ENCODE peak calls at places on chromosomes 6 and 20, in four cellular contexts. B, D, G and P are unnamed samples.

GRCh38 chr20:63624486-63624885 is 2.4 kb downstream of the GMEB2 start:
- DNase-seq in D (no peak), G (peak), B (no peak), P (no peak)

GRCh38 chr6:107075951-107076381 is 39.3 kb downstream of the BEND3 start:
- DNase-seq in D (peak), G (no peak), B (peak), P (peak)

GRCh38 chr6:5103250-5103649 is 18.1 kb downstream of the PPP1R3G start:
- DNase-seq in D (peak), B (no peak), G (no peak), P (no peak)

GRCh38 chr6:63441266-63441956 is 121.6 kb upstream of the LGSN start:
- DNase-seq in D (no peak), G (peak), B (no peak), P (no peak)

GRCh38 chr6:19153270-19153980 is 683.7 kb upstream of the ID4 start:
- DNase-seq in D (peak), B (no peak), G (no peak), P (peak)

GRCh38 chr6:152378154-152378553 is 259.0 kb downstream of the SYNE1 start:
- DNase-seq in B (peak), G (peak), D (peak), P (peak)

GRCh38 chr6:82006027-82006738 is 241.4 kb downstream of the IBTK start:
- DNase-seq in B (peak), D (peak), G (peak), P (peak)

GRCh38 chr20:25692499-25692898 is 4.2 kb downstream of the ZNF337 start:
- DNase-seq in D (no peak), B (no peak), G (no peak), P (no peak)

GRCh38 chr6:87029711-87030314 is 65.1 kb downstream of the CGA start:
- DNase-seq in B (peak), G (peak), D (peak), P (peak)

GRCh38 chr6:158042245-158042798 is 60.7 kb downstream of the SYNJ2 start:
- DNase-seq in G (no peak), B (peak), D (peak), P (peak)

GRCh38 chr20:58065508-58066361 is 162.7 kb downstream of the ANKRD60 start:
- DNase-seq in G (no peak), D (peak), B (peak), P (peak)

GRCh38 chr6:154930490-154930889 is 64.6 kb upstream of the TIAM2 start:
- DNase-seq in D (no peak), G (peak), B (no peak), P (no peak)

GRCh38 chr6:167689751-167690150 is 137.0 kb upstream of the AFDN start:
- DNase-seq in G (no peak), D (no peak), B (no peak), P (no peak)

GRCh38 chr6:150290429-150290828 is 78.4 kb upstream of the IYD start:
- DNase-seq in G (no peak), D (peak), B (no peak), P (peak)

GRCh38 chr20:54343073-54343472 is 132.3 kb upstream of the DOK5 start:
- DNase-seq in G (no peak), D (no peak), B (no peak), P (no peak)

GRCh38 chr6:139531716-139532115 is 157.3 kb upstream of the CITED2 start:
- DNase-seq in B (no peak), G (no peak), D (no peak), P (no peak)

GRCh38 chr6:147281895-147282565 is 77.8 kb downstream of the STXBP5 start:
- DNase-seq in G (no peak), B (no peak), D (no peak), P (no peak)

GRCh38 chr6:121319603-121320002 is 14.7 kb downstream of the TBC1D32 start:
- DNase-seq in D (no peak), G (no peak), B (no peak), P (no peak)

GRCh38 chr20:63886054-63886419 is 8.9 kb upstream of the DNAJC5 start:
- DNase-seq in D (no peak), G (no peak), B (no peak), P (no peak)

GRCh38 chr6:106829451-106829850 is 145.1 kb downstream of the CD24 start:
- DNase-seq in B (no peak), G (no peak), D (no peak), P (no peak)

GRCh38 chr20:47781631-47782030 is 3.6 kb downstream of the SULF2 start:
- DNase-seq in D (no peak), B (no peak), G (no peak), P (no peak)

GRCh38 chr6:164947174-164947573 is 362.2 kb downstream of the C6orf118 start:
- DNase-seq in D (no peak), G (no peak), B (no peak), P (no peak)

GRCh38 chr6:18309046-18309445 is 44.7 kb upstream of the DEK start:
- DNase-seq in B (no peak), D (no peak), G (no peak), P (no peak)

GRCh38 chr20:19756756-19757486 is 1.1 kb upstream of the RIN2 start:
- DNase-seq in D (no peak), G (no peak), B (peak), P (no peak)

GRCh38 chr20:19757487-19757972 is 528 bp upstream of the RIN2 start:
- DNase-seq in G (peak), B (peak), D (peak), P (peak)

GRCh38 chr20:19760371-19760721 is 2.3 kb downstream of the RIN2 start:
- DNase-seq in B (no peak), G (no peak), D (no peak), P (no peak)

GRCh38 chr20:19758888-19759331 is 852 bp downstream of the RIN2 start:
- DNase-seq in G (peak), D (peak), B (peak), P (peak)

DNA sequence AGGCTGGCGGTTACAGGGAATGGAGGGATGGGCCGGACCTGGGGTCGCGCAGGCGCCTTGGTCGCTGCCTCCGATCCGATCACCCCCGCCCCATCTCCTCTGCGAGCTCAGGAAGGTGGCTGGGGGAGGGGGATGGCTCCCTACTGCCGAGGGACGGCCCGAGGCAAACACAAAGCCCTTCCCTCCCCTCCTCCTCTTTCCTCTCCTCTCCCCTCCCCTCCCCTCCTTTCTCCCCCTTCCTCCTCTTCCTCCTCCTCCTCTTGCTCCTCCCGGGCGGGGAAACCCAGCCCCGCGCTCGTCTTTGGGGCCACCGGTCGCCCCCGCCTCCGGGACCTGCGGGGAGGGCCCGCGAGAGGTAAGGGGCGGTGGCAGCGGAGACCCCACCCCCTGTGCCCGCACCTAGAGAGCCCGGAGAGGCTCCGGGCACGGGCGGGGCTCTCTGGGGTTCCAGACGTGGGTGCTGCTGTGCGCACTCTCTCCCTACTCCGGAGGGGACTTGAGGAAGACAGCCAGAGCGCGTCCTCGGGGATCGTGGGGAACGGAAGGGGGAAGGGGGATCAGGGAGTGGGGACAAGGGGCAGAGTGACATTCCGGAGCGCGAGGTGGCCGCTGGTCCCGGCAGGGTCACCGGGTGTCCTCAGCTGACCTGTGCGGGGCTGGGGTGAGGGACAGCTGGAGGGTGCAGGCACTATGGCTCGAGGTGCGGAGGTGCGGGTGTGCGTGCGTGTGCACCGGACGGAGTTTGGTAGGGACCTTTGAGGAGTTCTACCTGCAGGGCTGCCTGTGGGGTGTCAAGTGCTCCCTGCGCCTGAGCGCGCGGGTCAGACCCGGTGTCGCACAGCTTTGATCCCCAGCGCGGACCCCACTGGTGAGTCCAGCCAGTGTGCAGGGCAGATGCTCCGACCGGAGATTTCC is at the start of gene RIN2:
- DNase-seq in D (peak), B (peak), G (peak), P (peak)
- TF ChIP-seq EZH2 in D (no peak), B (no peak), G (no peak), P (no peak)

DNA sequence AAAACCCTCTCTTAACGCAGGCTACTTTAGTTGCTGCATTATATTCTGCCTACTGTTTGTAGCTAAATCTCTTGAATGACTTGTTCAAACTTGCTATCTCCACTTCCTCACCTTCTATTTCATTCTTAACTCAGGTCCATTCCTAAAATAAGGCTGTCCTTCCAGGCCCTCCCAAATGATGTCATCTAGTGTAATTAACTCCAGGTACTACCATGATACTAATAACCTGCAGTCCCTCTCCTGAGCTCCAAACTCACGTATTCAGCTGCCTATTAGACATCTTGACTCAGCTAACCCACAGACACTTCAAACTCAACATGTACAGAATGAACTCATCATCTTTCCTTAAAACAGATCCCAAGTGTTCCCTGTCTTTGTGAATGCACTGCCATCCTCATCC is 10.5 kb upstream of the TOP1 start:
- DNase-seq in B (peak), G (no peak), D (no peak), P (peak)
- H2AFZ ChIP-seq in B (peak), G (no peak), D (no peak), P (peak)

GRCh38 chr6:50720623-50721022 is 7.3 kb downstream of the TFAP2D start:
- DNase-seq in G (peak), B (peak), D (no peak), P (peak)

GRCh38 chr6:50718566-50718965 is 5.2 kb downstream of the TFAP2D start:
- DNase-seq in D (no peak), G (no peak), B (no peak), P (no peak)

GRCh38 chr6:50722829-50723562 is 9.7 kb downstream of the TFAP2D start:
- DNase-seq in D (no peak), G (peak), B (no peak), P (no peak)

GRCh38 chr6:50724381-50725124 is 11.2 kb downstream of the TFAP2D start:
- DNase-seq in B (no peak), G (peak), D (no peak), P (no peak)

DNA sequence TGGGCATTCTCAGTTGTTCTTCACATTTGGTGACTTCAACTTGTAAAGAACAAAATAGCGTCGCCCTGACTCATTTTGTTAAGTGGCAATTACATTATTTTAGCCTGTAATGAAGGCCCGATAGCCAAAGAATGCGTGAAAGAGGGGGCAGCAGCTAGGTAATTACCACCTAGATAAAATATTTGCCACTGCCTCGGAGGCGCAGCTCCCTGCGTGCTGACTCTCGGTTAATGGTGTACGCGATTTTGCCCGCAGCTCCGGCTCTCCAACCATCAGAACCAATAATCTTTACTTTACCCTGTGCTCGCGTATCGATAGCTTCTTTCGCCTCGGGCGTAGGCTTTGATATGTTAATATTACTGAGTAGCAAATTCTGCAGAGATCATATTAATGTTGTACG is 8.7 kb downstream of the TFAP2D start:
- DNase-seq in D (no peak), G (no peak), B (no peak), P (no peak)
- TF ChIP-seq EZH2 in D (no peak), G (no peak), B (no peak), P (no peak)

GRCh38 chr6:170584181-170584953 is at the start of gene PDCD2:
- DNase-seq in D (peak), B (peak), G (peak), P (peak)
- H2AFZ ChIP-seq in D (peak), B (peak), G (peak), P (peak)

GRCh38 chr6:372336-372911 is 19.1 kb upstream of the IRF4 start:
- DNase-seq in B (no peak), D (no peak), G (no peak), P (no peak)

GRCh38 chr6:373031-373430 is 18.5 kb upstream of the IRF4 start:
- DNase-seq in G (no peak), D (no peak), B (no peak), P (no peak)

GRCh38 chr6:374956-375355 is 16.6 kb upstream of the IRF4 start:
- DNase-seq in B (no peak), D (no peak), G (no peak), P (no peak)

GRCh38 chr6:376823-377571 is 14.6 kb upstream of the IRF4 start:
- DNase-seq in B (no peak), D (no peak), G (no peak), P (no peak)

DNA sequence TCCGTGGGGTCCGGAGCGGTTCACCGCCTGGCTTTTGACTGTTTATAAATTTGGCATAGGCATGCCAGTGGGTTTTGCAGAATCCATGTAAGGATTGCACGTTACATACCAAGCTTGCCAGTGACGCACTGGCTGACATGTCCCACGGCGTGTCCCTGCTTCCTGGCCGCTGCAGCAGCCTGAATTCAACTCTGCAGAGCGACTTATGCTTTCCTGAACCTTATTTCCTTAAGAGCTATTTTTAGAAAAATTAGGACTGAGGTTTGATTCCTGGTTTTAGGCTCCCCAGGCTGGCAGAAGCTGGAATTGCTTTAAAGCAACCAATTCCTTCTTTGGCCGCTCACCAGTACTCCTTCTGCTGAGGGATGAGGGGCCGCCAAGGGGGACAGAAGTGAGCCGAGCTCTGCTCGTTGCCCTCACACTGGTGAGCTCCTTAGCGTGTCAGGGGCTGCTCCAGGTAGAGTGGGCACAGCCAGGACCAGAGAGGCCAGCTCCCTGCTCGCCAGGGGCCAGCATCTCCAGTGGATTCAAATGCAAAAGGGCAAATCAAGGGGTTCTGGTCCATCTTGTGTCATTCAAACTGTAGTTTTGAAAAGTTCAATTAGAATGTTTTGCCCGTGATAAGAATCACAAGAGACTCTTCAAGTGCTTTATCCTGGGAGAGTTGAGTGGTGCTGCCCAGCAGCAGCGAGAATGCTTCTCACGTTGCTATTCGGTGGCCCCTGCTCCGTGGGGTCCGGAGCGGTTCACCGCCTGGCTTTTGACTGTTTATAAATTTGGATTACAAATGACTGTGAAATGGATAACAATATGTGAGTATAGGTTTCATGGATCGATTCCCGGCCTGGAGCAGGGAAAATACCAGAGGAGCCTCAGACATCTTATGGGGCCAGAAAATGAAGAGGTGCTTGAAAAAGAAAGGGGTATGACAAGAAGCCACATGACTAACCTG is 17.5 kb upstream of the IRF4 start:
- DNase-seq in D (no peak), B (no peak), G (no peak), P (no peak)
- TF ChIP-seq EZH2 in D (no peak), B (no peak), G (no peak), P (no peak)

GRCh38 chr6:692356-692851 is 535 bp downstream of the EXOC2 start:
- DNase-seq in G (peak), D (peak), B (peak), P (peak)

GRCh38 chr6:692858-693736 is at the start of gene EXOC2:
- DNase-seq in D (peak), G (peak), B (peak), P (peak)

GRCh38 chr6:689223-689622 is 3.7 kb downstream of the EXOC2 start:
- DNase-seq in D (no peak), G (no peak), B (no peak), P (no peak)

GRCh38 chr6:699319-699718 is 6.4 kb upstream of the EXOC2 start:
- DNase-seq in B (no peak), G (no peak), D (peak), P (no peak)

DNA sequence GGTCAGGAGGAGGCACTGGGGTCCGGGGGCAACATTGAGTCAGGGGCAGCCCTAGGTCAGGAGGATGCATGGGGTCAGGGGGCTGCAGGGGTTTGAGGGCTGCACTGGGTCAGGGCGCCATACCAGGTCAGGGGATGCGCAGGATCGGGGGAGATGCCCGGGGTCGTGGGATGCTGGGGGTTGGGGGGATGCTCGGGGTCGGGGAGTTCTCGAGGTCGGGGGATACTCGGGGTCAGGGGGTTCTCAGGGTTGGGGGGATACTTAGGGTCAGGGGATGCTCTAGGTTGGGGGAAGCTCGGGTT is 749 bp upstream of the EXOC2 start:
- DNase-seq in B (no peak), G (no peak), D (no peak), P (no peak)
- H2AFZ ChIP-seq in B (peak), G (no peak), D (no peak), P (peak)

DNA sequence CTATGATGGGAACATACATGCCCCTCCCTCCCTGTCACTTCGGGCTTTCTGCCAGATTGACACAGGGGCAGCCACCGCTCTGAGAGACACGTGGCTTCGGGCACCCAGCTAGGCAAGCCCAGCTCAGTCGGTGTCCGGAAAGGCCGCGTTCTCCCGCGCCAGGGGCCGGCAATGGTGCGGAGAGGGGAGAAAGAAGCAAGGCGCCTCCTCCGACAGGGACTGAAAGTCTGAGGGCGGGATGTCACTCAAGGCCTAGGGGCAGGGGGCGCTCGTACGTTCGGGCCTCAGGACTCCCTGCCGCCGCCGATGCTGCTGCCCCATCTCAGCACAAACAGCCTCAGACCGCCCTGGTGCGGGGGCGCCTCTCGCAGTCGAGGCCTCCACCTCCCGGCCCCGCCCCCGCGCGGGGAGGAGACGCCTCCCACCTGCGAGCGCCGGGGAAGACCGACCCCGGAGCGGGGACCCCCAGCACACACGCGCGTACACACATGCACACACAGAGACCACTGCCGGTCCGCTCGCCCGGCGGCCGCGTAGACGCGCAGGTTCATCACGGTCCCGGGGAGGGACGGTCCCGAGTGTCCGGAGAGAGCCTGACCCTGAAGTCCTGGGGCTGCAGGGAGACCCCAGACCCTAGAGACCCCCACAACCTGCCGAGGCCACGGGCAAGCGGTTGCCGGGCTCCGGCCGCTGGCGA is 1.9 kb downstream of the GRM4 start:
- DNase-seq in G (peak), D (peak), B (no peak), P (no peak)
- TF ChIP-seq EZH2 in G (peak), D (peak), B (no peak), P (peak)